ENCODE peak calls at places on chromosomes 12 and 14, in five cellular contexts. W is H9, O is neuronal stem cell, H is H1, F is mesenchymal stem cell. I is an unnamed sample.

GRCh38 chr12:6821674-6822433 is at the start of gene GPR162:
- DNase-seq in W (peak), O (peak), H (peak), F (peak), I (peak)

GRCh38 chr14:39114073-39114838 is at the start of gene GEMIN2:
- DNase-seq in W (peak), O (peak), H (peak), F (peak), I (peak)

GRCh38 chr12:123479442-123480180 is 21.7 kb downstream of the SNRNP35 start:
- DNase-seq in W (no peak), O (no peak), H (no peak), F (no peak), I (no peak)

GRCh38 chr12:16358896-16359295 is 11.5 kb downstream of the MGST1 start:
- DNase-seq in W (no peak), O (no peak), H (no peak), F (peak), I (peak)

GRCh38 chr12:70242695-70243509 is at the start of gene CNOT2:
- DNase-seq in W (peak), O (peak), H (peak), F (peak), I (peak)

GRCh38 chr12:563250-563781 is 99.9 kb downstream of the NINJ2 start:
- DNase-seq in W (no peak), O (no peak), H (no peak), F (no peak), I (no peak)

GRCh38 chr14:76424359-76424758 is 48.4 kb downstream of the ESRRB start:
- DNase-seq in W (no peak), O (no peak), H (no peak), F (no peak), I (no peak)

GRCh38 chr12:124964251-124964650 is 24.7 kb downstream of the DHX37 start:
- DNase-seq in W (no peak), O (no peak), H (no peak), F (no peak), I (no peak)

GRCh38 chr12:72346331-72346944 is 74.3 kb downstream of the TRHDE start:
- DNase-seq in W (peak), O (peak), H (peak), F (peak), I (peak)

GRCh38 chr12:44377443-44378160 is 498.5 kb downstream of the NELL2 start:
- DNase-seq in W (no peak), O (no peak), H (no peak), F (no peak), I (no peak)

GRCh38 chr14:85565862-85566296 is 35.9 kb downstream of the FLRT2 start:
- DNase-seq in W (no peak), O (no peak), H (no peak), F (peak), I (peak)

GRCh38 chr14:32635103-32635719 is 303.5 kb upstream of the NPAS3 start:
- DNase-seq in W (no peak), O (no peak), H (no peak), F (peak), I (peak)

GRCh38 chr12:69580074-69580473 is 5.2 kb upstream of the CCT2 start:
- DNase-seq in W (no peak), O (no peak), H (no peak), F (no peak), I (no peak)

GRCh38 chr12:27859648-27860047 is 79.6 kb upstream of the MANSC4 start:
- DNase-seq in W (no peak), O (no peak), H (no peak), F (peak), I (no peak)

GRCh38 chr12:52946797-52947547 is 1.9 kb upstream of the KRT18 start:
- DNase-seq in W (peak), O (no peak), H (no peak), F (peak), I (no peak)

GRCh38 chr14:79584679-79585078 is 626.6 kb downstream of the DIO2 start:
- DNase-seq in W (no peak), O (no peak), H (no peak), F (peak), I (peak)

GRCh38 chr12:4961311-4961710 is 51.6 kb downstream of the KCNA1 start:
- DNase-seq in W (no peak), O (no peak), H (no peak), F (no peak), I (no peak)

GRCh38 chr14:102507026-102507860 is 2.3 kb downstream of the ANKRD9 start:
- DNase-seq in W (peak), O (no peak), H (no peak), F (no peak), I (no peak)

GRCh38 chr12:123675436-123675835 is 4.5 kb downstream of the TCTN2 start:
- DNase-seq in W (no peak), O (no peak), H (no peak), F (no peak), I (no peak)

GRCh38 chr12:96220902-96221301 is 26.7 kb downstream of the ELK3 start:
- DNase-seq in W (no peak), O (no peak), H (no peak), F (no peak), I (peak)

GRCh38 chr12:6215120-6215807 is 15.1 kb downstream of the CD9 start:
- DNase-seq in W (peak), O (no peak), H (peak), F (no peak), I (no peak)

GRCh38 chr14:92258934-92259333 is 64.0 kb upstream of the SLC24A4 start:
- DNase-seq in W (no peak), O (no peak), H (no peak), F (no peak), I (no peak)

GRCh38 chr12:49341777-49342065 is 4.7 kb upstream of the C1QL4 start:
- DNase-seq in W (no peak), O (no peak), H (peak), F (no peak), I (no peak)

GRCh38 chr14:84361476-84361875 is 1168.5 kb upstream of the FLRT2 start:
- DNase-seq in W (no peak), O (no peak), H (no peak), F (no peak), I (no peak)

GRCh38 chr14:32657081-32657480 is 281.6 kb upstream of the NPAS3 start:
- DNase-seq in W (no peak), O (no peak), H (no peak), F (peak), I (peak)

GRCh38 chr14:37122919-37123639 is 49.3 kb downstream of the SLC25A21 start:
- DNase-seq in W (no peak), O (no peak), H (no peak), F (no peak), I (no peak)

GRCh38 chr14:61362072-61362750 is 40.8 kb downstream of the PRKCH start:
- DNase-seq in W (no peak), O (no peak), H (no peak), F (no peak), I (no peak)

GRCh38 chr12:69534389-69534822 is 50.9 kb upstream of the CCT2 start:
- DNase-seq in W (peak), O (peak), H (no peak), F (peak), I (peak)

GRCh38 chr14:20386276-20386855 is 26.9 kb downstream of the TEP1 start:
- DNase-seq in W (no peak), O (no peak), H (no peak), F (no peak), I (no peak)

DNA sequence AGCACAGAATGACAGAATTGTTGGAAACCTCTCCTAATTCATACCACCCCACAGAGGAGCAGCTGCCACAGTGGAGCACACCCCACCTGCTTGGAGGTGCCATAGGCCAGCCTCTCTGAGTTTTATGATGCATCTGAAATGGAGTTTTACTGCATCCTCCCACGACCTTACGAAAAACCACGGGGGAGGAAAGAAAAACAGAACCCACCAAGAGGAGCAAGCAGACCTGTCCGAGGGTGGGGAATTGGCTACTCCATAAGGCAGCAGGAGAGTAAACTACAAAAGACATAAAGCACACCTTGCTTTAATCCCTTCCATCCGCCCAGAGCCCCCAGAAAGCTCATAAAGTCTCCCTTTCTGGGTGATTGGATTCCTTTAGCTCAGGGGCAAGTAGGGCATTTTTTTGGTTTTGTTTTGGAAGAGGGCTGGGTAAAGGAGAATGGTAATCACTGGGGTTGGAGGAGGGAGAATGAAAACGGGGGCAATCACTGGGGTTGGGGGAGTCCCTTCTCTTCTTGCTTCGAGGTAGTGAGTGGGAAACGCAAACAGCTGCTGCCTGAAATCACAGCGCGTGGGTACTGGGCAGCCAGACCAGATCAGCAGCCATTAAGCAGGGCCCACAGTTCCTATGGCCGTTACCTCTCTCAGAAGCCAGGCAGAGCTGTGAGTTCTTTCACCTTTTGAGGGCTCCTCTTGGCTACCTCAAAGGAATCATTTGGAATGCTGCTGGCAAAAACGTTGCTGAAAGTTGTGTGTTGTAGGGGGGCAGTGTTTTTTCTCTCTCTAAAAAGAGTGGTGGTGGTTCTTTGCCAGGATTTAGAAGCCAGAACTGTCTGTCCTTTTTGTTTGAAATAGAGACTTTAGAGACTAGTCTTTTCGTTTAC is 433.6 kb downstream of the ZFP36L1 start:
- DNase-seq in W (no peak), O (no peak), H (no peak), F (no peak), I (no peak)
- H4K91ac ChIP-seq in W (no peak), O (no peak), H (peak), F (peak), I (no peak)

GRCh38 chr14:49940805-49941421 is 48.0 kb downstream of the ARF6 start:
- DNase-seq in W (no peak), O (no peak), H (no peak), F (peak), I (peak)

GRCh38 chr14:49944501-49944900 is 51.6 kb downstream of the ARF6 start:
- DNase-seq in W (no peak), O (no peak), H (no peak), F (no peak), I (no peak)

GRCh38 chr14:49939884-49940510 is 47.1 kb downstream of the ARF6 start:
- DNase-seq in W (no peak), O (no peak), H (no peak), F (no peak), I (no peak)

GRCh38 chr14:49945448-49946319 is 52.8 kb downstream of the ARF6 start:
- DNase-seq in W (no peak), O (no peak), H (no peak), F (peak), I (no peak)

DNA sequence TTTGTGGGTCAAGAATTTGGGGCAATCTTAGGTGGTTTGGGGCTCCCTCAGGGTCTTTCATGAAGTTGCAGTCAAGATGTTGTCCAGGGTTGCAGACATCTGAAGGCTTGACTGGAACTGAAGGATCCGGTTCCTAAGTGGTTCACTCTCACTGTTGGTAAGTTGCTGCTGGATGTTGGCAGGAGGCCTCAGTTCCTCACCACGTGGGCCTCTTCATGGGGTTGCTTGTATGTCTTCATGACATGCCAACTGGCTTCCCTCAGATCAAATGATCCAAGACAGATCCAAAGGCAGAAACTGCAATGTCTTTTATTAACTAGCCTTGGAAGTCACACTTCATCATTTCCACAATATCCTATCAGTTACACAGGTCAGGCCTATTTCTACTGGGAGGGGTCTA is 49.2 kb downstream of the ARF6 start:
- DNase-seq in W (no peak), O (no peak), H (no peak), F (no peak), I (no peak)
- H4K91ac ChIP-seq in W (no peak), O (no peak), H (no peak), F (no peak), I (no peak)

GRCh38 chr14:75236897-75237296 is 41.7 kb upstream of the FOS start:
- DNase-seq in W (no peak), O (no peak), H (no peak), F (no peak), I (no peak)
- H4K91ac ChIP-seq in W (no peak), O (no peak), H (no peak), F (peak), I (peak)

DNA sequence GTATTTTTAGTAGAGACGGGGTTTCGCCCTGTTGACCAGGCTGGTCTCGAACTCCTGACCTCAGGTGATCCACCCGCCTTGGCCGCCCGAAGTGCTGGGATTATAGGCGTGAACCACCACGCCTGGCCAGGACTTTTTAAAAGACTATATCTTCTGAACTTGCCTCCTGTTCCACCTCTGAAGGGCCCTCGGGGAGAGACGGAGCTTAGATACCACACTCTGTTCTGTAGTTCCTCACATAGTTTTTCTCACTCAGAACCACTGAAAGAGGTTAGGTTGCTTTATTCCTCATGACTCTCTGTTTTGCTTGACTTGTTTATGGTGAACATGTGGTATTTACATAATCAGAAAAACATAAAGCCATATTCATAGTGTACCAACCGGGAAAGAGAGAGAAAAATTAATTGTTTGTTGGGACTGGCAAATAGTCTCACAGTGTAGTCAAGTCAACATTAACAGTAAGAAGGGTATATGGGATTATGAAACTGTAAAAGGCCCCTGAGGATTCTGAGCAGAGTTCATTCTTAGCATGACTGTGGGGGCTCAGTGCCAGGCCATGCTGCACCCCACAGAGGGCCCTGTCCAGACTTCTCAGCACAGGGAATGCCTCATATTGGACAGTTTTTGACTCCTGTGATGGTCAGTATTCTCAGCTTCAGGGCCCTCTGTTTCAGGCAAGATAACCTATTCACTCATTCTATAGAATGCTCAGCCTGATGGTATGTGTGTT is 342.3 kb downstream of the ZFP36L1 start:
- DNase-seq in W (no peak), O (no peak), H (no peak), F (no peak), I (no peak)
- H4K91ac ChIP-seq in W (no peak), O (no peak), H (no peak), F (no peak), I (no peak)

DNA sequence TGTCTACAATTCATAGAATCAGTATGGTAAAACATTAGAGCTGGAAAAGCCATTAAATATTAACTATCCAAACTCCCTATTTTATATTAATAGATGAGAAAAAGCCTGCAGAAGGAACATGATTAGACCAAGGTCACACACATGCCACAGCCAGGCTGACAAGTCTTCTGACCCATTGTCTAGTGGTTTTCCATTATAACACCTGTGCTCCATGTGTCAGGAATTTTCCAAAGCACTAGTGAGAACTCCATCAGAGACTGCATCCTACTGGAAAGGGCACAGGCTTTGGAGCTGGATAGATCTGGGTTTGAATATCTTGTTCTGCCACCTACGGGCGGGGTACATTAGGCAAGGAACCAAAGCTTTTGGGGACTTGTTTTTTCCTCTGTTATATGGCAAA is 325.5 kb downstream of the RAD51B start:
- DNase-seq in W (no peak), O (no peak), H (no peak), F (no peak), I (no peak)
- H4K91ac ChIP-seq in W (no peak), O (no peak), H (no peak), F (no peak), I (peak)

GRCh38 chr14:90508536-90509254 is 111.9 kb downstream of the CALM1 start:
- DNase-seq in W (no peak), O (no peak), H (no peak), F (no peak), I (no peak)

GRCh38 chr14:90506748-90507147 is 109.9 kb downstream of the CALM1 start:
- DNase-seq in W (no peak), O (no peak), H (no peak), F (no peak), I (no peak)

GRCh38 chr14:90509403-90509802 is 112.6 kb downstream of the CALM1 start:
- DNase-seq in W (no peak), O (no peak), H (no peak), F (no peak), I (no peak)

GRCh38 chr14:90507428-90507827 is 110.6 kb downstream of the CALM1 start:
- DNase-seq in W (no peak), O (no peak), H (no peak), F (no peak), I (no peak)

DNA sequence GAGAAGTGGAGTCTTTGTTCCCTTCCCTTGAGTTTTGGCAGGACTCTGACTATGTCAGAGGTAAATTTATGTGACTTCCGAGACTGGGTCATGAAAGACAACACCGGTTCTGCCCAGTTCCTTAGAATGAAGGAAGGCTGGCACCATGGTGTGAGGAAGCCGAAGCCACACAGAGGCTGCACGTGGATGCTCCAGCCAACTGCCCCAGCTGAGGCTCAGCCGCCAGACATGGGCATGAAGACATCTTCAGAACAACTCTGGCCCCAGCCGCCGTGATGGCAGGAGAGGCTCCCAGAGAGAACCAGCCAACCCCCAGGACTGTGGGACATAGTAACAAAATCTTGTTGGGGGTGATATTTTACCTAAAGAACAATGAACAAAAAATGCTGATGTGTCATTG is 111.2 kb downstream of the CALM1 start:
- DNase-seq in W (no peak), O (no peak), H (no peak), F (no peak), I (no peak)
- H4K91ac ChIP-seq in W (no peak), O (no peak), H (peak), F (no peak), I (no peak)